ENCODE peak calls at places on chromosomes 4 and X, in four cellular contexts. A, G, D and F are unnamed samples.

GRCh38 chr4:146417822-146418221 is 103.9 kb downstream of the SLC10A7 start:
- DNase-seq in A (no peak), D (no peak), G (no peak), F (no peak)

GRCh38 chr4:74370912-74371311 is 6.0 kb downstream of the EREG start:
- DNase-seq in A (peak; percentile 64), D (peak; percentile 61), G (no peak), F (peak; percentile 78)

GRCh38 chrX:133926099-133926498 is 59.3 kb downstream of the GPC3 start:
- DNase-seq in A (no peak), G (no peak), D (no peak), F (no peak)

GRCh38 chr4:141486375-141486997 is 149.9 kb upstream of the IL15 start:
- DNase-seq in D (no peak), A (peak; percentile 90), G (no peak), F (no peak)

GRCh38 chrX:50068293-50068568 is 132.6 kb downstream of the AKAP4 start:
- DNase-seq in A (no peak), G (no peak), D (no peak), F (no peak)

GRCh38 chr4:15198070-15198727 is 195.9 kb downstream of the CPEB2 start:
- DNase-seq in D (peak; percentile 43), A (peak; percentile 5), G (no peak), F (peak; percentile 45)

GRCh38 chrX:4994855-4995254 is 1233.8 kb downstream of the NLGN4X start:
- DNase-seq in A (no peak), G (no peak), D (no peak), F (no peak)

GRCh38 chrX:85024562-85024961 is 20.9 kb downstream of the APOOL start:
- DNase-seq in G (no peak), A (no peak), D (no peak), F (no peak)

GRCh38 chr4:30837131-30837539 is 117.0 kb downstream of the PCDH7 start:
- DNase-seq in G (no peak), A (peak; percentile 6), D (no peak), F (peak; percentile 92)

GRCh38 chr4:67198757-67199156 is 346.5 kb downstream of the CENPC start:
- DNase-seq in G (no peak), A (no peak), D (peak; percentile 31), F (peak; percentile 64)

GRCh38 chrX:151982217-151982616 is 7.7 kb upstream of the GABRE start:
- DNase-seq in G (no peak), D (no peak), A (peak; percentile 36), F (no peak)

GRCh38 chrX:150084474-150085229 is 146.4 kb upstream of the EOLA2 start:
- DNase-seq in A (peak; percentile 77), G (no peak), D (no peak), F (no peak)

GRCh38 chr4:1213336-1213995 is 35.5 kb downstream of the CTBP1 start:
- DNase-seq in A (no peak), G (no peak), D (no peak), F (no peak)

GRCh38 chr4:32909722-32910121 is 2189.6 kb downstream of the PCDH7 start:
- DNase-seq in A (no peak), D (peak; percentile 39), G (no peak), F (peak; percentile 19)

GRCh38 chr4:7876096-7876993 is 63.3 kb downstream of the AFAP1 start:
- DNase-seq in G (no peak), A (peak; percentile 73), D (peak; percentile 72), F (peak; percentile 83)

GRCh38 chr4:26418850-26419249 is 71.4 kb downstream of the CCKAR start:
- DNase-seq in A (no peak), G (no peak), D (no peak), F (no peak)

GRCh38 chr4:150962245-150962644 is 52.8 kb downstream of the LRBA start:
- DNase-seq in D (no peak), A (peak; percentile 23), G (no peak), F (no peak)

GRCh38 chr4:8911311-8912088 is 39.9 kb upstream of the HMX1 start:
- DNase-seq in A (no peak), D (peak; percentile 26), G (no peak), F (no peak)

GRCh38 chr4:119656342-119656741 is 27.7 kb upstream of the PDE5A start:
- DNase-seq in G (no peak), A (no peak), D (no peak), F (peak; percentile 4)

GRCh38 chr4:157221895-157222763 is 1.6 kb downstream of the GRIA2 start:
- DNase-seq in G (no peak), D (peak; percentile 71), A (no peak), F (peak; percentile 78)

GRCh38 chr4:106816501-106816900 is 219.6 kb downstream of the DKK2 start:
- DNase-seq in D (no peak), A (peak; percentile 17), G (no peak), F (peak; percentile 39)

GRCh38 chrX:29687687-29688086 is 527.7 kb upstream of the MAGEB2 start:
- DNase-seq in G (no peak), D (no peak), A (peak; percentile 76), F (peak; percentile 16)

GRCh38 chr4:187209921-187210613 is 486.4 kb upstream of the FAT1 start:
- DNase-seq in G (no peak), D (no peak), A (peak; percentile 88), F (no peak)

GRCh38 chrX:40855411-40855810 is 120.1 kb upstream of the MED14 start:
- DNase-seq in A (no peak), G (no peak), D (no peak), F (no peak)

GRCh38 chr4:185640809-185641675 is 105.7 kb upstream of the PDLIM3 start:
- DNase-seq in G (no peak), D (no peak), A (peak; percentile 82), F (peak; percentile 72)

DNA sequence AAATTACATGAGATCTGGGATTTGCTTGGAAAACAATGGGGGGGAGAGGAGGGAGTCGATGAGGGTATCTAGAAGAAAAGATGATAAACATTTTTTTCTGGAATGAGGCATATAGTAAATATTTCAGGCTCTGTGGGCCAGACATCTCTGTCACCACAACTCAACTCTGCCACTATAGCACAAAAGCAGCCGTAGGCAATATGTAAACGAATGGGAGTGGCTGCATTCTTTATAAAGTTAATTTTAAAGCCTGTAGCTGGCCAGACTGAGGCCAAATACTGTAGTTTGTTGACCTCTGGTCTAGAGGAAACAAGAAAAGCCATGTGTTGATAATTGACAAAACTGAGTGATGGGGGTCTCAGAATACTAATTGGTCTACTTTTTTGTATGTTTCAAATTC is 14.1 kb upstream of the TCEANC start:
- DNase-seq in G (no peak), D (no peak), A (no peak), F (no peak)
- H3K56ac ChIP-seq in G (no peak overlapping the region), D (no peak overlapping the region), A (no peak overlapping the region), F (no peak overlapping the region)

GRCh38 chr4:4575284-4576211 is 33.7 kb upstream of the STX18 start:
- DNase-seq in A (peak; percentile 18), G (peak; percentile 54), D (peak; percentile 84), F (peak; percentile 94)
- H3K56ac ChIP-seq in A (peak overlapping the region; percentile 13), G (no peak overlapping the region), D (no peak overlapping the region), F (peak overlapping the region; percentile 77)

DNA sequence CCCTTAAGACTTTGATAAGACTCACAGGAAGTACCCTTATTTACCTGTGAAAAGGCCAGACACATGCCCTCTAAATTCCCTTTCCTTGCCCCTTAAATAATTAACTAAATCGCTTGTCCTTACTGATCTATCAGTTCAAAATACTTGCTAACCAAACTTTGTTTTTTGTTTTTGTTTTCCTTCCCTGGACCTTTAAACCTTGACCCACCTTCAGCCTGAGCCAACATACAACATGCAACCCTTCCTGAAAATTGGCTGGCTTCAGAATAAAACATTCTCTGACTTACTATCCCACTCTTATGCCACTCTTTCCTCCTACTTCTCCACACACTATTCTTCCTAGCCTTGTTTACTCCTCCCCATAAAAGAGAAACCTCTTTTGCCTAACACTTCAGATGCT is 448.1 kb upstream of the TRAM1L1 start:
- DNase-seq in D (no peak), G (no peak), A (no peak), F (no peak)
- H3K56ac ChIP-seq in D (no peak overlapping the region), G (no peak overlapping the region), A (no peak overlapping the region), F (no peak overlapping the region)

GRCh38 chrX:68944211-68944610 is 115.4 kb downstream of the EFNB1 start:
- DNase-seq in D (no peak), G (no peak), A (no peak), F (no peak)

GRCh38 chrX:68942797-68943196 is 114.0 kb downstream of the EFNB1 start:
- DNase-seq in A (no peak), D (no peak), G (no peak), F (no peak)

GRCh38 chrX:68940601-68941000 is 111.8 kb downstream of the EFNB1 start:
- DNase-seq in D (peak; percentile 10), A (no peak), G (no peak), F (no peak)

GRCh38 chrX:68941385-68941952 is 112.6 kb downstream of the EFNB1 start:
- DNase-seq in G (no peak), A (peak; percentile 15), D (no peak), F (no peak)

GRCh38 chrX:68942141-68942540 is 113.3 kb downstream of the EFNB1 start:
- DNase-seq in D (no peak), G (no peak), A (no peak), F (no peak)
- H3K56ac ChIP-seq in D (no peak overlapping the region), G (no peak overlapping the region), A (no peak overlapping the region), F (no peak overlapping the region)

GRCh38 chrX:134969726-134970125 is 21.1 kb upstream of the SMIM10 start:
- DNase-seq in A (no peak), G (no peak), D (no peak), F (no peak)
- H3K56ac ChIP-seq in A (no peak overlapping the region), G (no peak overlapping the region), D (no peak overlapping the region), F (no peak overlapping the region)

DNA sequence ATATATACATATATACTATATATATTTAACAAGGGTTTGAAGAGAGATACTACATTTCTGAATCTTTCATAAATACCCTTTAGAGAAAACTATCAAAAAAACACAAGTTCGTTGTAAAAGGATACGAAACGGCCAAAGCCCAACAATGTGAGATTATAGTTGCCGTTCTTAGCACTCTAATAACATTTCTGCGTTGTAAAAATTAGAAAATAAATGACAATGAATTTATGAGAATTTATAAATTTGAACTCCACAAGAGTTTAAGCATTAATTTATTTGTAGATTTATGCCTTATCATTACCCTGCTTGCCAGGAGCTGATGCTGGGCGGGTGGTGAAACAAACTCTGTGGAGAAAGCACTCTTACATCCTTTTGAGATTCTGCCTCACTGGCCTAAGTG is 1.1 kb downstream of the WDR17 start:
- DNase-seq in G (no peak), A (no peak), D (no peak), F (no peak)
- H3K56ac ChIP-seq in G (no peak overlapping the region), A (no peak overlapping the region), D (no peak overlapping the region), F (no peak overlapping the region)

GRCh38 chr4:184463856-184464255 is 10.5 kb downstream of the IRF2 start:
- DNase-seq in D (no peak), A (no peak), G (no peak), F (no peak)
- H3K56ac ChIP-seq in D (no peak overlapping the region), A (no peak overlapping the region), G (no peak overlapping the region), F (no peak overlapping the region)

DNA sequence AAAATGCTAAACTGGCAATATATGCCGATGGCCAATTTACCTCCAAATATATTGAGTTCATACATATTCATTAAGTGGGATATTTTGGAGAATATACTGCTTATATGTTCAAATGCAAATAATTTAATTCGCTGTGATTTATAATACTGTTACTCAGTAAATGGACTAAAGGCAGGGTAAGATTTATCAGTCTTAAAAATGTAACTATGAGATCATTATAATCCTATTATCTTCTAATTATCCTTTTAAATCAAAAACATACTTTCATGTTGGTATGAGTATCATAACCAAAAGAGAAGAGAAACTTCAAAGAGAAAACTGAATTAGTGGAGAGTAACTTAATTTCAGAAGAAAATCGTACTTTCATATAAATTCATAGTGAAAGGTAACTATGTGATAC is 44.6 kb downstream of the FAT4 start:
- DNase-seq in D (no peak), G (no peak), A (no peak), F (no peak)
- H3K56ac ChIP-seq in D (no peak overlapping the region), G (no peak overlapping the region), A (no peak overlapping the region), F (no peak overlapping the region)